ENCODE peak calls at places on chromosomes 16 and 17, in four cellular contexts. G is upper lobe of left lung, X is PC-9, E is breast epithelium. A is an unnamed sample.

GRCh38 chr17:16001498-16001897 is 1.9 kb downstream of the TTC19 start:
- DNase-seq in G (no peak), X (no peak), E (no peak), A (no peak)

GRCh38 chr16:73150790-73151189 is 102.9 kb upstream of the ZFHX3 start:
- DNase-seq in G (no peak), X (no peak), E (no peak), A (no peak)

GRCh38 chr16:85253127-85253941 is 141.1 kb upstream of the CIBAR2 start:
- DNase-seq in G (peak; percentile 56), X (peak; percentile 57), E (no peak), A (no peak)

GRCh38 chr17:77601054-77601979 is 357.2 kb upstream of the TNRC6C start:
- DNase-seq in G (no peak), X (no peak), E (no peak), A (no peak)

GRCh38 chr16:75099075-75099667 is 17.4 kb downstream of the LDHD start:
- DNase-seq in G (no peak), X (no peak), E (no peak), A (no peak)

GRCh38 chr16:2775765-2776499 is 1.1 kb downstream of the ELOB start:
- DNase-seq in G (no peak), X (no peak), E (no peak), A (no peak)

GRCh38 chr17:80773243-80773991 is 218.2 kb upstream of the CHMP6 start:
- DNase-seq in G (no peak), X (no peak), E (no peak), A (no peak)

GRCh38 chr17:82494236-82495055 is 25.1 kb upstream of the FOXK2 start:
- DNase-seq in G (peak; percentile 91), X (peak; percentile 90), E (peak; percentile 83), A (peak; percentile 92)

GRCh38 chr17:47895254-47895855 is 681 bp upstream of the SP2 start:
- DNase-seq in G (peak; percentile 55), X (no peak), E (no peak), A (no peak)

GRCh38 chr16:80570106-80570478 is 29.3 kb downstream of the DYNLRB2 start:
- DNase-seq in G (no peak), X (no peak), E (no peak), A (no peak)

GRCh38 chr16:9932919-9933653 is 249.1 kb downstream of the GRIN2A start:
- DNase-seq in G (no peak), X (no peak), E (no peak), A (no peak)

GRCh38 chr16:3074860-3075545 is 9.6 kb downstream of the IL32 start:
- DNase-seq in G (peak; percentile 77), X (no peak), E (no peak), A (no peak)

GRCh38 chr16:69406780-69407331 is 17.6 kb upstream of the CYB5B start:
- DNase-seq in G (no peak), X (no peak), E (no peak), A (no peak)

GRCh38 chr16:116015-116414 is 22.5 kb downstream of the NPRL3 start:
- DNase-seq in G (no peak), X (no peak), E (no peak), A (no peak)

GRCh38 chr16:70018254-70018653 is 67.1 kb downstream of the CLEC18A start:
- DNase-seq in G (no peak), X (no peak), E (no peak), A (peak; percentile 22)

GRCh38 chr17:40473573-40474365 is 27.7 kb downstream of the TNS4 start:
- DNase-seq in G (no peak), X (no peak), E (no peak), A (no peak)

GRCh38 chr17:77882481-77883212 is 75.9 kb upstream of the TNRC6C start:
- DNase-seq in G (peak; percentile 69), X (no peak), E (no peak), A (no peak)

GRCh38 chr17:78387982-78388941 is 9.8 kb downstream of the PGS1 start:
- DNase-seq in G (peak; percentile 72), X (no peak), E (no peak), A (peak; percentile 83)

GRCh38 chr17:31582151-31582907 is 190.9 kb downstream of the RAB11FIP4 start:
- DNase-seq in G (peak; percentile 63), X (no peak), E (no peak), A (no peak)

GRCh38 chr17:81328489-81328888 is 33.4 kb upstream of the SLC38A10 start:
- DNase-seq in G (peak; percentile 59), X (peak; percentile 78), E (no peak), A (no peak)

GRCh38 chr17:2901582-2901981 is 105.3 kb downstream of the RAP1GAP2 start:
- DNase-seq in G (no peak), X (no peak), E (no peak), A (no peak)

GRCh38 chr16:21940570-21940969 is 12.6 kb upstream of the UQCRC2 start:
- DNase-seq in G (no peak), X (no peak), E (no peak), A (no peak)

GRCh38 chr16:49348408-49349176 is 25.0 kb upstream of the C16orf78 start:
- DNase-seq in G (no peak), X (no peak), E (no peak), A (no peak)
- TF ChIP-seq CTCF in G (no peak), X (no peak), E (no peak), A (peak; percentile 28)

GRCh38 chr17:50634123-50634914 is at the start of gene ABCC3:
- DNase-seq in G (peak; percentile 61), X (peak; percentile 64), E (peak; percentile 65), A (no peak)
- H3K4me3 ChIP-seq in G (peak within 1 kb of the TSS; percentile 51), X (peak within 1 kb of the TSS; percentile 81), E (peak within 1 kb of the TSS; percentile 49), A (no peak within 1 kb of the TSS)

GRCh38 chr17:30299000-30299399 is 7.3 kb upstream of the BLMH start:
- DNase-seq in G (no peak), X (no peak), E (no peak), A (no peak)
- TF ChIP-seq CTCF in G (no peak), X (peak; percentile 50), E (no peak), A (peak; percentile 43)

GRCh38 chr16:1444730-1445517 is 568 bp upstream of the CCDC154 start:
- DNase-seq in G (no peak), X (no peak), E (no peak), A (no peak)

GRCh38 chr16:1443403-1443973 is 868 bp downstream of the CCDC154 start:
- DNase-seq in G (no peak), X (no peak), E (no peak), A (no peak)

GRCh38 chr16:1446296-1447080 is 2.1 kb upstream of the CCDC154 start:
- DNase-seq in G (no peak), X (no peak), E (no peak), A (no peak)

GRCh38 chr16:1443980-1444729 is at the start of gene CCDC154:
- DNase-seq in G (no peak), X (no peak), E (no peak), A (no peak)

DNA sequence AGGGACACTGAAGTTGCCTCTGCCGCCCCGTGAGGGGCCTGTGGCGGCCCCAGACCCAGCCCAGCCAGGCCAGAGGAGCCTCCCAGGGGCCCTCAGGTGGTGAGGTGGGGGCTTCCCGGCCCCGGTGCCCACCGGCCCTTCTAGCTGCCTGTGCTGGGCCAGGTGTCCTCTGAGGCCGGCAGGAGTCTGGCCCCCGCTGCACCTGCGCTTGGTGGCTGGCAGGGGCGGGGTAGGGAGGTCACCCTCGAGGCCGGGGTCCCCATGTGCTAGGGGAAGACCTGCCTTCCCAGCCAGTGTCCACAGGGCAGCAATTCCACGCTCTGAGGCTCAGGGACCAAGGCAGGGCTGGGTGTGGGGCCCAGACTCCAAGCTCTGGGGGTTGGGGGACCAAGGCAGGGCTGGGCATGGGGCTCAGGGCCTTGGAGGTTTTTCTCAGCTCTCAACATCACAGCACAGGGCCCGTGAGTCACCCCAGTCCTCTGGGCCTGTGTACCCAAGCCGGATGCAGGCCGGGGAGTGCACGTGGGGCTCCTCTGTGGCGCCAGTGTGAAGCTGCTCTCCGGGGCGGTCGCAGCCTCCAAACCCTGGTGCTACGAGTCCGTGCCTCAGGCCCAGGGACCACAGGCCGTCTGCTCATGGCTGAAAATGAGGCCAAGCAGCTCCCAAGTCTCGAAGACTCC is 1.3 kb upstream of the CCDC154 start:
- DNase-seq in G (no peak), X (no peak), E (no peak), A (no peak)
- H3K4me3 ChIP-seq in G (no peak overlapping the region), X (no peak overlapping the region), E (no peak overlapping the region), A (no peak overlapping the region)

GRCh38 chr17:10323812-10324610 is 48.8 kb downstream of the MYH13 start:
- DNase-seq in G (no peak), X (no peak), E (no peak), A (no peak)
- TF ChIP-seq CTCF in G (no peak), X (no peak), E (no peak), A (no peak)

GRCh38 chr17:8681175-8681949 is 50.8 kb upstream of the MYH10 start:
- DNase-seq in G (no peak), X (no peak), E (no peak), A (no peak)
- H3K4me3 ChIP-seq in G (no peak overlapping the region), X (no peak overlapping the region), E (peak overlapping the region; percentile 21), A (no peak overlapping the region)

DNA sequence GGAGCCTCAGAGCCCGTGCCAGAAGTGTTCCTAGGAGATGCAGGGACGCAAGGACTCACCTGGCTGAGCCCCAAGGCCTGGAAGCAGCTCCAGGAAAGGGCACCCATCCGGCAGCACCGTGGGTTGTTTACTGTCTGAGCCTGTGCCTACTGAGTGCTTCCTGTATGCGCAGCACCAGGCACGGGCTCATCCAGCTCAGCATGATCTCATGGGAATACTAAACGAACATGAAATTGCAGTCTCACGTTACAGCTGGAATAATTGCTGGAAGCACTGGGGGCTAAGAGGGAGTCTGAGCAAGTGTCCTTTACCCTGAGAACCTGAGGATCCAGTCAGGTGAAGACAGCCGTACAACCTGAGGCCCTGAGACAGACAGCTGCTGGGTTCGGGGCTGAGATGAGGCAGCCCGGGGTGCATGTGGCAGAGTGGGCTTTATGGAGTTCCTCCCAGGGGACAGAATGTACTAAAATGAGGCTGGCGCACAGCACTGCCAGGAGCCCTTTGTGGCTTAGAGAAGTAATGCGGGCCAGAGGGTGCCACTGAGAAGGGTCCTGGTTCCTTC is 5.4 kb downstream of the CTRL start:
- DNase-seq in G (peak; percentile 64), X (no peak), E (peak; percentile 71), A (peak; percentile 96)
- TF ChIP-seq CTCF in G (peak; percentile 39), X (no peak), E (peak; percentile 19), A (peak; percentile 0)

DNA sequence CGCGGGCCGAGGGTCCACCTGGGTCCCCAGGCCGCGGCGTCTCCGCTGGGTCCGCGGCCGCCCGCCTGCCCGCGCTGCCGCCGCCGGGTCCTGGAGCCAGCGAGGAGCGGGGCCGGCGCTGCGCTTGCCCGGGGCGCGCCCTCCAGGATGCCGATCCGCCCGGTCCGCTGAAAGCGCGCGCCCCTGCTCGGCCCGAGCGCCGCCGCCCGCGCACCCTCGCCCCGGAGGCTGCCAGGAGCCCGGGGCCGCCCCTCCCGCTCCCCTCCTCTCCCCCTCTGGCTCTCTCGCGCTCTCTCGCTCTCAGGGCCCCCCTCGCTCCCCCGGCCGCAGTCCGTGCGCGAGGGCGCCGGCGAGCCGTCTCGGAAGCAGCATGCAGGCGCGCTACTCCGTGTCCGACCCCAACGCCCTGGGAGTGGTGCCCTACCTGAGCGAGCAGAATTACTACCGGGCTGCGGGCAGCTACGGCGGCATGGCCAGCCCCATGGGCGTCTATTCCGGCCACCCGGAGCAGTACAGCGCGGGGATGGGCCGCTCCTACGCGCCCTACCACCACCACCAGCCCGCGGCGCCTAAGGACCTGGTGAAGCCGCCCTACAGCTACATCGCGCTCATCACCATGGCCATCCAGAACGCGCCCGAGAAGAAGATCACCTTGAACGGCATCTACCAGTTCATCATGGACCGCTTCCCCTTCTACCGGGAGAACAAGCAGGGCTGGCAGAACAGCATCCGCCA is 504 bp downstream of the FOXC2 start:
- DNase-seq in G (no peak), X (no peak), E (no peak), A (no peak)
- H3K4me3 ChIP-seq in G (peak overlapping the region; percentile 33), X (no peak overlapping the region), E (peak overlapping the region; percentile 40), A (no peak overlapping the region)

A was measured in LNCaP clone FGC.